ENCODE peak calls at places on chromosomes 4 and X, in five cellular contexts. One of them, this sample, is unnamed.

GRCh38 chr4:158826882-158827281 is 58.1 kb downstream of the FNIP2 start:
- DNase-seq in KG1: no peak
- DNase-seq in amygdala: no peak
- DNase-seq in AG04450: no peak
- DNase-seq in astrocyte: peak; percentile 39
- DNase-seq in this sample: no peak

GRCh38 chr4:149166886-149167285 is 648.8 kb downstream of the IQCM start:
- DNase-seq in KG1: no peak
- DNase-seq in amygdala: no peak
- DNase-seq in AG04450: no peak
- DNase-seq in astrocyte: peak; percentile 45
- DNase-seq in this sample: no peak

GRCh38 chr4:55123791-55124190 is 1.6 kb downstream of the KDR start:
- DNase-seq in KG1: no peak
- DNase-seq in amygdala: no peak
- DNase-seq in AG04450: no peak
- DNase-seq in astrocyte: no peak
- DNase-seq in this sample: no peak

GRCh38 chr4:48141048-48141447 is 7.0 kb upstream of the TXK start:
- DNase-seq in KG1: peak; percentile 40
- DNase-seq in amygdala: no peak
- DNase-seq in AG04450: peak; percentile 8
- DNase-seq in astrocyte: peak; percentile 14
- DNase-seq in this sample: peak; percentile 73

GRCh38 chr4:182885738-182886077 is 31.5 kb downstream of the DCTD start:
- DNase-seq in KG1: no peak
- DNase-seq in amygdala: no peak
- DNase-seq in AG04450: no peak
- DNase-seq in astrocyte: peak; percentile 35
- DNase-seq in this sample: no peak

GRCh38 chr4:53478671-53479456 is 101.4 kb downstream of the FIP1L1 start:
- DNase-seq in KG1: no peak
- DNase-seq in amygdala: no peak
- DNase-seq in AG04450: peak; percentile 66
- DNase-seq in astrocyte: peak; percentile 91
- DNase-seq in this sample: peak; percentile 60

GRCh38 chr4:153585021-153585420 is 99.1 kb upstream of the TLR2 start:
- DNase-seq in KG1: no peak
- DNase-seq in amygdala: no peak
- DNase-seq in AG04450: no peak
- DNase-seq in astrocyte: no peak
- DNase-seq in this sample: peak; percentile 61

GRCh38 chr4:56666279-56666678 is 14.8 kb downstream of the HOPX start:
- DNase-seq in KG1: no peak
- DNase-seq in amygdala: no peak
- DNase-seq in AG04450: no peak
- DNase-seq in astrocyte: no peak
- DNase-seq in this sample: peak; percentile 7

GRCh38 chrX:41122664-41123257 is 37.5 kb downstream of the USP9X start:
- DNase-seq in KG1: no peak
- DNase-seq in amygdala: no peak
- DNase-seq in AG04450: no peak
- DNase-seq in astrocyte: no peak
- DNase-seq in this sample: no peak

GRCh38 chrX:32598707-32599106 is 612.6 kb downstream of the DMD start:
- DNase-seq in KG1: no peak
- DNase-seq in amygdala: no peak
- DNase-seq in AG04450: no peak
- DNase-seq in astrocyte: no peak
- DNase-seq in this sample: no peak

GRCh38 chr4:84031401-84031800 is 467.7 kb downstream of the NKX6-1 start:
- DNase-seq in KG1: no peak
- DNase-seq in amygdala: no peak
- DNase-seq in AG04450: no peak
- DNase-seq in astrocyte: no peak
- DNase-seq in this sample: no peak

GRCh38 chr4:122922877-122923511 is 597 bp upstream of the NUDT6 start:
- DNase-seq in KG1: peak; percentile 74
- DNase-seq in amygdala: peak; percentile 83
- DNase-seq in AG04450: peak; percentile 57
- DNase-seq in astrocyte: peak; percentile 78
- DNase-seq in this sample: peak; percentile 86

GRCh38 chrX:75156537-75156945 is 458 bp upstream of the ABCB7 start:
- DNase-seq in KG1: peak; percentile 5
- DNase-seq in amygdala: no peak
- DNase-seq in AG04450: no peak
- DNase-seq in astrocyte: peak; percentile 11
- DNase-seq in this sample: peak; percentile 3

GRCh38 chr4:76546282-76547166 is 111.5 kb downstream of the SHROOM3 start:
- DNase-seq in KG1: no peak
- DNase-seq in amygdala: no peak
- DNase-seq in AG04450: peak; percentile 63
- DNase-seq in astrocyte: peak; percentile 93
- DNase-seq in this sample: peak; percentile 80

GRCh38 chrX:40107291-40108083 is 9.7 kb upstream of the BCOR start:
- DNase-seq in KG1: no peak
- DNase-seq in amygdala: peak; percentile 5
- DNase-seq in AG04450: no peak
- DNase-seq in astrocyte: no peak
- DNase-seq in this sample: no peak

GRCh38 chr4:122224348-122224747 is 72.2 kb downstream of the BLTP1 start:
- DNase-seq in KG1: no peak
- DNase-seq in amygdala: no peak
- DNase-seq in AG04450: peak; percentile 3
- DNase-seq in astrocyte: no peak
- DNase-seq in this sample: peak; percentile 12